ENCODE peak calls at places on chromosomes 16 and 17, in six cellular contexts. One of them, this sample, is unnamed.
A peak's percentile ranks its signal among the peaks of the same experiment; 100 is the strongest.

GRCh38 chr16:3149630-3150345 is 15.0 kb downstream of the ZNF213 start:
- DNase-seq in PC-3: peak; percentile 44
- DNase-seq in transverse colon: peak; percentile 81
- DNase-seq in tibial artery: peak; percentile 82
- DNase-seq in stomach: peak; percentile 73
- DNase-seq in HepG2: no peak
- DNase-seq in this sample: peak; percentile 84

GRCh38 chr17:57097832-57098421 is 12.9 kb downstream of the AKAP1 start:
- DNase-seq in tibial artery: peak; percentile 87
- DNase-seq in HepG2: no peak
- DNase-seq in stomach: no peak
- DNase-seq in transverse colon: no peak
- DNase-seq in PC-3: peak; percentile 73
- DNase-seq in this sample: no peak

GRCh38 chr17:55962931-55963378 is 190.3 kb upstream of the ANKFN1 start:
- DNase-seq in transverse colon: peak; percentile 50
- DNase-seq in PC-3: no peak
- DNase-seq in HepG2: no peak
- DNase-seq in stomach: no peak
- DNase-seq in tibial artery: no peak
- DNase-seq in this sample: no peak

GRCh38 chr17:53627511-53627910 is 195.2 kb upstream of the KIF2B start:
- DNase-seq in HepG2: no peak
- DNase-seq in PC-3: peak; percentile 54
- DNase-seq in tibial artery: no peak
- DNase-seq in stomach: no peak
- DNase-seq in transverse colon: no peak
- DNase-seq in this sample: no peak

GRCh38 chr17:38704645-38705522 is at the start of gene MLLT6:
- DNase-seq in transverse colon: peak; percentile 83
- DNase-seq in tibial artery: peak; percentile 89
- DNase-seq in stomach: peak; percentile 82
- DNase-seq in HepG2: peak; percentile 64
- DNase-seq in PC-3: peak; percentile 63
- DNase-seq in this sample: peak; percentile 79

GRCh38 chr16:88468289-88469129 is 15.4 kb downstream of the ZFPM1 start:
- DNase-seq in transverse colon: no peak
- DNase-seq in stomach: peak; percentile 63
- DNase-seq in PC-3: peak; percentile 36
- DNase-seq in HepG2: peak; percentile 67
- DNase-seq in tibial artery: no peak
- DNase-seq in this sample: peak; percentile 56

GRCh38 chr17:83091257-83092141 is 12.1 kb downstream of the METRNL start:
- DNase-seq in PC-3: peak; percentile 56
- DNase-seq in stomach: peak; percentile 89
- DNase-seq in transverse colon: peak; percentile 92
- DNase-seq in tibial artery: no peak
- DNase-seq in HepG2: peak; percentile 46
- DNase-seq in this sample: peak; percentile 97

GRCh38 chr16:23348579-23349469 is 46.7 kb downstream of the SCNN1B start:
- DNase-seq in PC-3: no peak
- DNase-seq in HepG2: no peak
- DNase-seq in tibial artery: no peak
- DNase-seq in stomach: no peak
- DNase-seq in transverse colon: no peak
- DNase-seq in this sample: no peak

GRCh38 chr17:21034350-21035235 is 8.2 kb downstream of the USP22 start:
- DNase-seq in PC-3: no peak
- DNase-seq in HepG2: no peak
- DNase-seq in transverse colon: no peak
- DNase-seq in stomach: no peak
- DNase-seq in tibial artery: no peak
- DNase-seq in this sample: peak; percentile 27

GRCh38 chr16:19424478-19424877 is 6.8 kb downstream of the TMC5 start:
- DNase-seq in tibial artery: no peak
- DNase-seq in PC-3: peak; percentile 17
- DNase-seq in transverse colon: peak; percentile 16
- DNase-seq in HepG2: no peak
- DNase-seq in stomach: no peak
- DNase-seq in this sample: peak; percentile 96

GRCh38 chr16:23504453-23505179 is 5.7 kb downstream of the GGA2 start:
- DNase-seq in tibial artery: peak; percentile 82
- DNase-seq in HepG2: peak; percentile 58
- DNase-seq in transverse colon: peak; percentile 42
- DNase-seq in stomach: peak; percentile 46
- DNase-seq in PC-3: peak; percentile 73
- DNase-seq in this sample: no peak

GRCh38 chr17:13030459-13031305 is 12.9 kb upstream of the ELAC2 start:
- DNase-seq in stomach: no peak
- DNase-seq in tibial artery: no peak
- DNase-seq in PC-3: peak; percentile 87
- DNase-seq in transverse colon: peak; percentile 15
- DNase-seq in HepG2: peak; percentile 30
- DNase-seq in this sample: peak; percentile 43

GRCh38 chr16:88522276-88522949 is 47.8 kb upstream of the ZC3H18 start:
- DNase-seq in stomach: no peak
- DNase-seq in PC-3: no peak
- DNase-seq in HepG2: no peak
- DNase-seq in transverse colon: no peak
- DNase-seq in tibial artery: no peak
- DNase-seq in this sample: no peak

GRCh38 chr16:8935989-8936388 is 27.7 kb downstream of the USP7 start:
- DNase-seq in tibial artery: no peak
- DNase-seq in HepG2: peak; percentile 58
- DNase-seq in PC-3: no peak
- DNase-seq in stomach: no peak
- DNase-seq in transverse colon: peak; percentile 25
- DNase-seq in this sample: no peak

GRCh38 chr17:17872468-17873345 is 35.9 kb upstream of the SREBF1 start:
- DNase-seq in transverse colon: no peak
- DNase-seq in HepG2: no peak
- DNase-seq in tibial artery: peak; percentile 73
- DNase-seq in stomach: no peak
- DNase-seq in PC-3: peak; percentile 66
- DNase-seq in this sample: no peak

GRCh38 chr16:21277927-21278706 is at the start of gene CRYM:
- DNase-seq in PC-3: peak; percentile 37
- DNase-seq in transverse colon: peak; percentile 80
- DNase-seq in stomach: peak; percentile 64
- DNase-seq in tibial artery: peak; percentile 76
- DNase-seq in HepG2: peak; percentile 35
- DNase-seq in this sample: peak; percentile 71

GRCh38 chr17:40167685-40168261 is 9.5 kb upstream of the RAPGEFL1 start:
- DNase-seq in PC-3: no peak
- DNase-seq in stomach: no peak
- DNase-seq in tibial artery: no peak
- DNase-seq in transverse colon: no peak
- DNase-seq in HepG2: no peak
- DNase-seq in this sample: no peak

GRCh38 chr17:40173778-40174135 is 3.5 kb upstream of the RAPGEFL1 start:
- DNase-seq in tibial artery: no peak
- DNase-seq in transverse colon: no peak
- DNase-seq in stomach: no peak
- DNase-seq in HepG2: no peak
- DNase-seq in PC-3: no peak
- DNase-seq in this sample: no peak

GRCh38 chr17:40173091-40173777 is 4.0 kb upstream of the RAPGEFL1 start:
- DNase-seq in stomach: no peak
- DNase-seq in PC-3: no peak
- DNase-seq in tibial artery: no peak
- DNase-seq in transverse colon: no peak
- DNase-seq in HepG2: peak; percentile 89
- DNase-seq in this sample: no peak

GRCh38 chr17:40168262-40168832 is 8.9 kb upstream of the RAPGEFL1 start:
- DNase-seq in stomach: peak; percentile 49
- DNase-seq in transverse colon: no peak
- DNase-seq in tibial artery: no peak
- DNase-seq in HepG2: peak; percentile 77
- DNase-seq in PC-3: peak; percentile 65
- DNase-seq in this sample: peak; percentile 69
- H3K27ac ChIP-seq in stomach: no peak overlapping the region
- H3K27ac ChIP-seq in transverse colon: peak overlapping the region; percentile 66
- H3K27ac ChIP-seq in tibial artery: peak overlapping the region; percentile 59
- H3K27ac ChIP-seq in HepG2: peak overlapping the region; percentile 16
- H3K27ac ChIP-seq in PC-3: no peak overlapping the region
- H3K27ac ChIP-seq in this sample: peak overlapping the region; percentile 27

DNA sequence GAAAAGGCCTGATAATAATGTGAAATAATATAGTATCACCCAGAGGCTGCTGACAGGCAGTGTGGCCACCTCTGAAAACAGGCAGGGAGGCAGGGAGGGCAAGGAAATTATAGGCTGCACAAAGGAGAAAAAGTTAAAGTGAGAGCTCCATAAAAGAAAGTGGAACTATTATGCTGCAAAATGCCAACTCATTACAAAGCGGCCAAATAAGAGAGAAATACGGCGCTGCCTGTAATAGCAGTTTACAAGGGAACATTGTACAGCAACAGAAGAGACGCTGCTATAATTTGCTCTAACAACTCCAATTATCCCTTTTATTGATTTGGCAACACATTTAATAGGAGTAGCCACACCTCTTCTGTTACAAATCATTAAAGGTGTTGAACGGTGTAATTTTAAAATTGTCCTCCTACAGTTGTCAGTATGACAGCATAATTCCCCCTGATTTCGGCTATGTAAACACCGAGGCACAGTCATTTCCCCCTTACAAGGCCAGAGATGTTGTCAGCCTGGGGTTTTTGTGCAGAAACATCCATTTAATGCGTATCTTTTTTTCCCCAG is 120.3 kb downstream of the MRM1 start:
- DNase-seq in PC-3: no peak
- DNase-seq in HepG2: no peak
- DNase-seq in transverse colon: no peak
- DNase-seq in stomach: no peak
- DNase-seq in tibial artery: no peak
- DNase-seq in this sample: no peak
- H3K4me3 ChIP-seq in PC-3: peak overlapping the region; percentile 58
- H3K4me3 ChIP-seq in HepG2: no peak overlapping the region
- H3K4me3 ChIP-seq in transverse colon: peak overlapping the region; percentile 36
- H3K4me3 ChIP-seq in stomach: peak overlapping the region; percentile 47
- H3K4me3 ChIP-seq in tibial artery: peak overlapping the region; percentile 55
- H3K4me3 ChIP-seq in this sample: no peak overlapping the region

GRCh38 chr16:73299349-73299748 is 251.4 kb upstream of the ZFHX3 start:
- DNase-seq in PC-3: no peak
- DNase-seq in tibial artery: no peak
- DNase-seq in HepG2: no peak
- DNase-seq in stomach: no peak
- DNase-seq in transverse colon: no peak
- DNase-seq in this sample: no peak
- H3K9me3 ChIP-seq in PC-3: no peaks in the 10 kb centered on the region
- H3K9me3 ChIP-seq in tibial artery: no peaks in the 10 kb centered on the region
- H3K9me3 ChIP-seq in HepG2: no peaks in the 10 kb centered on the region
- H3K9me3 ChIP-seq in stomach: no peaks in the 10 kb centered on the region
- H3K9me3 ChIP-seq in transverse colon: no peaks in the 10 kb centered on the region
- H3K9me3 ChIP-seq in this sample: no peaks in the 10 kb centered on the region

DNA sequence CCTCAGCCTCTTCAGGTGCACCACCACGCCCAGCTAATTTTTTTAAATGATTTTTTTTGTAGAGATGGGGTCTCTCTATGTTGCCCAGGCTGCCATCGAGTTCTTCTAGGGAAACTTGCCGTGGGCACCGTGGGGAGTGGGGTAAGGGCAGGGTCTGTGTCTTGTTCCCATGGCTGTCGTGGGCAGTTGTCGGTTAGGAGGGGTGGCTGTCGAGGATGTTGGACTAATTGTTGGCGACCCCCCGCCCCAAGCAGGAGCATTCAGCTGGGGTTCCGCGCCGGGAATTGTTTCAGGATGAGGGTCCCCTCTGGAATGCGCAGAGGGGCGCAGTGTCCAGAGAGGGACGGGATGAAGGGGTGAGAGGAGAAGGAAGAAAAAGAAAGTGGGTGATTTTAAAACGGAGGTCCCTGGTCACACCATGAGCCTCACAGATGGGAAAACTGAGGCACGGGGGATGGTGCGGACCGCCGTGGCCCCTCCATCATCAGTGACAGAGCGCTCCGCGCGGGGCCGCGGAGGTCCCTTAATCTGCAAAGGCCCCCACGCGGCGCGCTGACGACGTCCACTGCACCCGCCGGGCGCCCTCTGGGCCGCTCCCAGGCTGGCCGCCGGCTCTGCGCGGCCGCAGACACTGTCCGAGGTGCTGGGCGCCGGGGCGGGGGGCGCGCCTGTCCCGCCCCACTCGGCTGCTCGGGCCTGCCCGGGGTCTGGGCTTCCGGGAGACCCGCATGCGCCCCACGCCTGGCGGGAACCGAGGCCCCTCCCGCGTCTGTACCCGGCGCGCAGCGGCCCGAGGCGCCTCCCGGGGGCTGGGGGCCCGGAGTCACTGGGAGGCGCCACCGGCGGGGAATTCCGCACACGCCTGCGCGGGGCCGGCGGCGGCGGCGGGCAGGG is 763 bp upstream of the RNF213 start:
- DNase-seq in stomach: peak; percentile 66
- DNase-seq in HepG2: peak; percentile 59
- DNase-seq in PC-3: peak; percentile 73
- DNase-seq in transverse colon: peak; percentile 73
- DNase-seq in tibial artery: peak; percentile 86
- DNase-seq in this sample: peak; percentile 57
- H3K27ac ChIP-seq in stomach: peak overlapping the region; percentile 86
- H3K27ac ChIP-seq in HepG2: peak overlapping the region; percentile 60
- H3K27ac ChIP-seq in PC-3: peak overlapping the region; percentile 70
- H3K27ac ChIP-seq in transverse colon: peak overlapping the region; percentile 96
- H3K27ac ChIP-seq in tibial artery: peak overlapping the region; percentile 85
- H3K27ac ChIP-seq in this sample: peak overlapping the region; percentile 92

DNA sequence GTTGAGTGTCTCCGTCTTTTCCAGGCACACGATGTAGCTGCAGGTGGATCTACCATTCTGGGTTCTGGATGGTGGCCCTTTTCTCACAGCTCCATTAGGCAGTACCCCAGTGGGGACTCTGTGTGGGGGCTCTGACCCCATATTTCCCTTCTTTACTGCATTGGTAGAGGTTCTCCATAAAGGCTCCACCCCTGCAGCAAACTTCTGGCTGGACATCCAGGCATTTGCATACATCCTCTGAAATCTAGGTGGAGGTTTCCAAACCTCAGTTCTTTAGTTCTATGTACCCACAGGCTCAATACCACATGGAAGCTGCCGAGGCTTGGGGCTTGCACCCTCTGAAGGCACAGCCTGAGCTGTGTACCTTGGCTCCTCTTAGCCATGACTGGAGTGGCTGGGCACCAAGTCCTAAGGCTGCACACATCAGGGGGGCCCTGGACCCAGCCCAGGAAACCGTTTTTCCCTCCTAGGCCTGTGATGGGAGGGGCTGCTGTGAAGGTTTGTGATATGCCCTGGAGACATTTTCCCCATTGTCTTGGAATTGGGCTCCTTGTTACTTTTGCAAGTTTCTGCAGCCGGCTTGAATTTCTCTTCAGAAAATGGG is 14.0 kb downstream of the ABCC1 start:
- DNase-seq in HepG2: no peak
- DNase-seq in PC-3: no peak
- DNase-seq in transverse colon: no peak
- DNase-seq in stomach: no peak
- DNase-seq in tibial artery: peak; percentile 85
- DNase-seq in this sample: no peak
- H3K4me3 ChIP-seq in HepG2: no peak overlapping the region
- H3K4me3 ChIP-seq in PC-3: no peak overlapping the region
- H3K4me3 ChIP-seq in transverse colon: no peak overlapping the region
- H3K4me3 ChIP-seq in stomach: no peak overlapping the region
- H3K4me3 ChIP-seq in tibial artery: no peak overlapping the region
- H3K4me3 ChIP-seq in this sample: no peak overlapping the region

GRCh38 chr16:35386619-35387018 is 1927.2 kb downstream of the TP53TG3F start:
- DNase-seq in stomach: no peak
- DNase-seq in PC-3: no peak
- DNase-seq in HepG2: no peak
- DNase-seq in transverse colon: no peak
- DNase-seq in tibial artery: no peak
- DNase-seq in this sample: no peak
- H3K9me3 ChIP-seq in stomach: peaks cover 15% of the 10 kb centered on the region
- H3K9me3 ChIP-seq in PC-3: no peaks in the 10 kb centered on the region
- H3K9me3 ChIP-seq in HepG2: peaks cover 46% of the 10 kb centered on the region
- H3K9me3 ChIP-seq in transverse colon: no peaks in the 10 kb centered on the region
- H3K9me3 ChIP-seq in tibial artery: no peaks in the 10 kb centered on the region
- H3K9me3 ChIP-seq in this sample: no peaks in the 10 kb centered on the region

GRCh38 chr16:85291302-85292148 is 179.3 kb upstream of the CIBAR2 start:
- DNase-seq in HepG2: peak; percentile 93
- DNase-seq in tibial artery: no peak
- DNase-seq in stomach: peak; percentile 66
- DNase-seq in PC-3: no peak
- DNase-seq in transverse colon: peak; percentile 68
- DNase-seq in this sample: no peak
- H3K27ac ChIP-seq in HepG2: peak overlapping the region; percentile 60
- H3K27ac ChIP-seq in tibial artery: no peak overlapping the region
- H3K27ac ChIP-seq in stomach: peak overlapping the region; percentile 16
- H3K27ac ChIP-seq in PC-3: no peak overlapping the region
- H3K27ac ChIP-seq in transverse colon: peak overlapping the region; percentile 47
- H3K27ac ChIP-seq in this sample: peak overlapping the region; percentile 18

This sample was measured in small intestine.